ENCODE peak calls at places on chromosomes 6 and 20, in eight cellular contexts. One of them, this sample, is unnamed.

GRCh38 chr6:110043366-110043994 is 65.4 kb downstream of the GPR6 start:
- DNase-seq in foreskin fibroblast: no peak
- DNase-seq in cardiac muscle cell: no peak
- DNase-seq in mesendoderm: no peak
- DNase-seq in Jurkat, Clone E6-1: no peak
- DNase-seq in putamen: no peak
- DNase-seq in astrocyte of the spinal cord: no peak
- DNase-seq in lung microvascular endothelial cell: no peak
- DNase-seq in this sample: no peak

GRCh38 chr20:54431545-54431944 is 43.8 kb upstream of the DOK5 start:
- DNase-seq in foreskin fibroblast: peak; percentile 9
- DNase-seq in cardiac muscle cell: no peak
- DNase-seq in mesendoderm: no peak
- DNase-seq in Jurkat, Clone E6-1: no peak
- DNase-seq in putamen: no peak
- DNase-seq in astrocyte of the spinal cord: peak; percentile 1
- DNase-seq in lung microvascular endothelial cell: no peak
- DNase-seq in this sample: peak; percentile 45

GRCh38 chr6:132734694-132735236 is 20.9 kb upstream of the VNN1 start:
- DNase-seq in foreskin fibroblast: peak; percentile 63
- DNase-seq in cardiac muscle cell: peak; percentile 9
- DNase-seq in mesendoderm: peak; percentile 21
- DNase-seq in Jurkat, Clone E6-1: no peak
- DNase-seq in putamen: no peak
- DNase-seq in astrocyte of the spinal cord: no peak
- DNase-seq in lung microvascular endothelial cell: peak; percentile 10
- DNase-seq in this sample: peak; percentile 98

GRCh38 chr6:20159098-20159497 is 53.2 kb downstream of the MBOAT1 start:
- DNase-seq in foreskin fibroblast: no peak
- DNase-seq in cardiac muscle cell: no peak
- DNase-seq in mesendoderm: no peak
- DNase-seq in Jurkat, Clone E6-1: no peak
- DNase-seq in putamen: no peak
- DNase-seq in astrocyte of the spinal cord: no peak
- DNase-seq in lung microvascular endothelial cell: no peak
- DNase-seq in this sample: no peak

GRCh38 chr6:147132889-147133288 is 71.3 kb upstream of the STXBP5 start:
- DNase-seq in foreskin fibroblast: peak; percentile 58
- DNase-seq in cardiac muscle cell: no peak
- DNase-seq in mesendoderm: no peak
- DNase-seq in Jurkat, Clone E6-1: no peak
- DNase-seq in putamen: no peak
- DNase-seq in astrocyte of the spinal cord: no peak
- DNase-seq in lung microvascular endothelial cell: no peak
- DNase-seq in this sample: peak; percentile 76

GRCh38 chr20:46973801-46974200 is 79.2 kb downstream of the EYA2 start:
- DNase-seq in foreskin fibroblast: no peak
- DNase-seq in cardiac muscle cell: no peak
- DNase-seq in mesendoderm: no peak
- DNase-seq in Jurkat, Clone E6-1: no peak
- DNase-seq in putamen: no peak
- DNase-seq in astrocyte of the spinal cord: no peak
- DNase-seq in lung microvascular endothelial cell: no peak
- DNase-seq in this sample: no peak

GRCh38 chr6:25413506-25413905 is 134.3 kb downstream of the CARMIL1 start:
- DNase-seq in foreskin fibroblast: no peak
- DNase-seq in cardiac muscle cell: no peak
- DNase-seq in mesendoderm: no peak
- DNase-seq in Jurkat, Clone E6-1: no peak
- DNase-seq in putamen: no peak
- DNase-seq in astrocyte of the spinal cord: no peak
- DNase-seq in lung microvascular endothelial cell: no peak
- DNase-seq in this sample: peak; percentile 47

GRCh38 chr6:168124161-168124560 is 45.1 kb upstream of the FRMD1 start:
- DNase-seq in foreskin fibroblast: no peak
- DNase-seq in cardiac muscle cell: no peak
- DNase-seq in mesendoderm: no peak
- DNase-seq in Jurkat, Clone E6-1: no peak
- DNase-seq in putamen: no peak
- DNase-seq in astrocyte of the spinal cord: no peak
- DNase-seq in lung microvascular endothelial cell: no peak
- DNase-seq in this sample: no peak

GRCh38 chr6:55704421-55704820 is 125.4 kb upstream of the HMGCLL1 start:
- DNase-seq in foreskin fibroblast: peak; percentile 51
- DNase-seq in cardiac muscle cell: no peak
- DNase-seq in mesendoderm: peak; percentile 3
- DNase-seq in Jurkat, Clone E6-1: no peak
- DNase-seq in putamen: no peak
- DNase-seq in astrocyte of the spinal cord: peak; percentile 73
- DNase-seq in lung microvascular endothelial cell: no peak
- DNase-seq in this sample: peak; percentile 79

GRCh38 chr20:38875170-38875993 is 50.8 kb upstream of the FAM83D start:
- DNase-seq in foreskin fibroblast: no peak
- DNase-seq in cardiac muscle cell: no peak
- DNase-seq in mesendoderm: peak; percentile 63
- DNase-seq in Jurkat, Clone E6-1: peak; percentile 79
- DNase-seq in putamen: no peak
- DNase-seq in astrocyte of the spinal cord: no peak
- DNase-seq in lung microvascular endothelial cell: peak; percentile 95
- DNase-seq in this sample: no peak

GRCh38 chr6:72976389-72976900 is 248.9 kb downstream of the KHDC1L start:
- DNase-seq in foreskin fibroblast: no peak
- DNase-seq in cardiac muscle cell: no peak
- DNase-seq in mesendoderm: no peak
- DNase-seq in Jurkat, Clone E6-1: no peak
- DNase-seq in putamen: no peak
- DNase-seq in astrocyte of the spinal cord: peak; percentile 34
- DNase-seq in lung microvascular endothelial cell: no peak
- DNase-seq in this sample: peak; percentile 40

This sample was measured in fibroblast of lung.